ENCODE peak calls at places on chromosomes 6 and 20, in four cellular contexts. Q is A549; X is cardiac muscle cell; S is CD4-positive, alpha-beta T cell. G is an unnamed sample.

GRCh38 chr20:62424249-62425109 is 2.9 kb downstream of the RBBP8NL start:
- DNase-seq in Q (no peak), S (no peak), X (no peak), G (no peak)

GRCh38 chr6:50699086-50699886 is 14.0 kb upstream of the TFAP2D start:
- DNase-seq in X (peak; percentile 66), Q (no peak), S (no peak), G (no peak)

GRCh38 chr6:142087950-142088857 is 44.5 kb upstream of the GJE1 start:
- DNase-seq in Q (no peak), S (no peak), X (no peak), G (no peak)

GRCh38 chr6:51569594-51569993 is 517.8 kb downstream of the PKHD1 start:
- DNase-seq in X (no peak), S (no peak), Q (no peak), G (no peak)

GRCh38 chr6:93420163-93420806 is 926 bp upstream of the EPHA7 start:
- DNase-seq in X (peak; percentile 13), Q (no peak), S (no peak), G (no peak)

GRCh38 chr6:143579703-143580102 is 68.2 kb upstream of the FUCA2 start:
- DNase-seq in Q (no peak), X (no peak), S (no peak), G (no peak)

GRCh38 chr6:46013639-46014038 is 2.0 kb downstream of the CLIC5 start:
- DNase-seq in X (no peak), Q (no peak), S (no peak), G (no peak)

GRCh38 chr20:38200646-38201045 is 35.6 kb upstream of the TGM2 start:
- DNase-seq in S (no peak), Q (no peak), X (no peak), G (no peak)

GRCh38 chr6:169291639-169292339 is 38.1 kb upstream of the THBS2 start:
- DNase-seq in Q (peak; percentile 32), X (no peak), S (no peak), G (no peak)

GRCh38 chr6:45590751-45591184 is 213.0 kb upstream of the SUPT3H start:
- DNase-seq in Q (no peak), X (no peak), S (no peak), G (no peak)

GRCh38 chr6:5151955-5152401 is 66.8 kb downstream of the PPP1R3G start:
- DNase-seq in X (no peak), Q (no peak), S (no peak), G (no peak)

GRCh38 chr20:44616604-44616964 is 34.2 kb downstream of the PKIG start:
- DNase-seq in X (no peak), S (no peak), Q (no peak), G (no peak)

GRCh38 chr6:29723666-29724588 is 693 bp downstream of the HLA-F start:
- DNase-seq in Q (no peak), S (peak; percentile 67), X (peak; percentile 19), G (peak; percentile 32)

GRCh38 chr6:32194825-32195651 is 2.6 kb upstream of the GPSM3 start:
- DNase-seq in X (peak; percentile 38), S (no peak), Q (peak; percentile 44), G (no peak)

GRCh38 chr20:24694727-24695528 is 225.5 kb downstream of the SYNDIG1 start:
- DNase-seq in X (no peak), S (no peak), Q (no peak), G (no peak)

GRCh38 chr6:22892452-22892851 is 323.1 kb downstream of the HDGFL1 start:
- DNase-seq in S (no peak), Q (peak; percentile 25), X (no peak), G (no peak)

GRCh38 chr6:45920819-45921511 is 94.7 kb downstream of the CLIC5 start:
- DNase-seq in X (no peak), S (no peak), Q (no peak), G (no peak)

GRCh38 chr20:10007747-10008146 is 27.0 kb upstream of the ANKEF1 start:
- DNase-seq in X (no peak), S (no peak), Q (no peak), G (no peak)

GRCh38 chr6:136643850-136644596 is 93.8 kb upstream of the MAP7 start:
- DNase-seq in X (peak; percentile 95), Q (peak; percentile 26), S (peak; percentile 73), G (peak; percentile 19)

GRCh38 chr6:136641166-136641565 is 90.9 kb upstream of the MAP7 start:
- DNase-seq in S (no peak), Q (no peak), X (no peak), G (no peak)

GRCh38 chr6:136641873-136642465 is 91.7 kb upstream of the MAP7 start:
- DNase-seq in S (no peak), X (no peak), Q (no peak), G (no peak)

GRCh38 chr6:136639671-136640070 is 89.4 kb upstream of the MAP7 start:
- DNase-seq in S (no peak), Q (no peak), X (no peak), G (no peak)

GRCh38 chr6:136640132-136640915 is 90.1 kb upstream of the MAP7 start:
- DNase-seq in X (no peak), Q (no peak), S (no peak), G (no peak)
- H3K27ac ChIP-seq in X (no peak overlapping the region), Q (no peak overlapping the region), S (no peak overlapping the region), G (no peak overlapping the region)

GRCh38 chr6:109297719-109298118 is 84.5 kb downstream of the CD164 start:
- DNase-seq in X (no peak), Q (no peak), S (no peak), G (no peak)
- H3K27ac ChIP-seq in X (peak overlapping the region; percentile 95), Q (no peak overlapping the region), S (no peak overlapping the region), G (no peak overlapping the region)

DNA sequence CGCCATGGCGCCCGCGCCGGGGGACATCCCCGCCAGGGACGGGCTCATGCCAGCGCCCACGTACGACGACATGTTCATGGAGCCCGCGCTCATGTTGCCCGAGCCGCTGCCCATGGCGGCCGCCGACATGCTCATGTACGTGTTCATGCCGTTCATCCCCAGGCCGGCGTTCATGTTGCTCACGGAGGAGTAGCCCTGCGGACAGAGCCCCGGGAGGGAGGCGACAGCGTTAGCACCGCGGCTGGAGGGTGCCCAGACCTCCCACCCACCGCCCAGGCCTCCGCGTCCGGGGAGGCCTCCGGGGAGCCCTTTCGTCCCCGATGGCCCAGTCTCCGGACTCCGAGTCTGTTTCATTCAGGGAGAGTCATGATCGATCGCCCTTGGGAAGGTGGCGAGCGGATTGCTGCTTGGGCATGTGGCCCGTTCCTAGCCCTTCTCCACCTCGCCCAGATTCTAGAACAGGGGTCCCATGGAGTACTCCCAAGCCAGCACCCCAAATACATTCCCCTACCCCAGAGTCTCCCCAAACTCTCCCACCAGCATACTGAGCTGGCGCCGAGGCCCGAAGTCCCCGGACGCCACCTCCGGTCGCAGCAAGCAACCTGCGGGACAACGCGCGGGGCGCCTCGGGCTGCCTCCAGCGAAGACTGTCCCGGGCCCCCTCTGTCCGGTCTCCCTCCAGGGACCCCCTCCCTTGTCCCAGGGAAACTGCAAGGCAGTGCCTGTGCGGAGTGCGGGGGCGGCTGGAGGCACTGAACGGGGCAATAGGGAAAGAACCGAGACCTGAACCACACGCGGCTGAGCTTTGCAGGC is 1.2 kb downstream of the FOXA2 start:
- DNase-seq in Q (peak; percentile 40), X (peak; percentile 20), S (no peak), G (no peak)
- H3K27ac ChIP-seq in Q (peak overlapping the region; percentile 96), X (no peak overlapping the region), S (no peak overlapping the region), G (no peak overlapping the region)

GRCh38 chr6:158472453-158472852 is 87.4 kb upstream of the TMEM181 start:
- DNase-seq in X (no peak), S (no peak), Q (no peak), G (no peak)
- H3K27ac ChIP-seq in X (no peak overlapping the region), S (no peak overlapping the region), Q (no peak overlapping the region), G (no peak overlapping the region)

GRCh38 chr6:13190391-13190790 is 137.9 kb downstream of the TBC1D7 start:
- DNase-seq in S (no peak), X (no peak), Q (no peak), G (no peak)
- H3K27ac ChIP-seq in S (no peak overlapping the region), X (no peak overlapping the region), Q (no peak overlapping the region), G (no peak overlapping the region)

DNA sequence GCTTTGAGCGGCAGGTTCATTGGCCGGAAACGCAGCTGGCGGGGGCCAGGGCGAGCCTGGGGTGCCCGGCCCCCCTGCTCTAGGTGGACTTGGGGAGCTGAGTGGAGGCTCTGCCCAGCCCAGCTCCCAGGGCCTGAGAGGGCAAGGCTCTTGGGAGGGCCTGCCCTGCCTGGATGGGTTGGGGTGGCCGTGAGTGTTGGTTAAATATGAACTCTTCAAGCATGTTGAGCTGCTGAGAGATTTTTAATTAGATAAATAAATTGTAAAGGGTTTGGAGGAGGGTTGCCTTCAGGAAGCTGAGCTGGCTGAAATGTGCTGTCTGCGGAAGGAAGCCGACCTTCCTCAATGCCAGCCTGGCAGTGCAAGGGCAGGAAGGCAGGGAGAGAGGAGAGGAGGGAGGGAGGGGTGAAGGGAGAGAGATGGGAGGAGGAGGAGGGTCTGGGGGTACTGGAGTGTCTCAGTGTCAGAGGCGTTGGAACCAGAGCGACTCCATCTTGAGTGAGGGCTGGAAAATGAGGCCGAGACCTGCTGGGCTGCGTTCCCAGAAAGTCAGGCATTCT is 39.4 kb upstream of the PMEPA1 start:
- DNase-seq in Q (no peak), S (no peak), X (no peak), G (no peak)
- H3K27ac ChIP-seq in Q (peak overlapping the region; percentile 98), S (no peak overlapping the region), X (no peak overlapping the region), G (peak overlapping the region; percentile 26)

GRCh38 chr6:52576392-52577021 is 353 bp downstream of the TRAM2 start:
- DNase-seq in S (peak; percentile 37), Q (peak; percentile 67), X (no peak), G (no peak)
- H3K27ac ChIP-seq in S (peak overlapping the region; percentile 39), Q (peak overlapping the region; percentile 100), X (no peak overlapping the region), G (peak overlapping the region; percentile 17)

DNA sequence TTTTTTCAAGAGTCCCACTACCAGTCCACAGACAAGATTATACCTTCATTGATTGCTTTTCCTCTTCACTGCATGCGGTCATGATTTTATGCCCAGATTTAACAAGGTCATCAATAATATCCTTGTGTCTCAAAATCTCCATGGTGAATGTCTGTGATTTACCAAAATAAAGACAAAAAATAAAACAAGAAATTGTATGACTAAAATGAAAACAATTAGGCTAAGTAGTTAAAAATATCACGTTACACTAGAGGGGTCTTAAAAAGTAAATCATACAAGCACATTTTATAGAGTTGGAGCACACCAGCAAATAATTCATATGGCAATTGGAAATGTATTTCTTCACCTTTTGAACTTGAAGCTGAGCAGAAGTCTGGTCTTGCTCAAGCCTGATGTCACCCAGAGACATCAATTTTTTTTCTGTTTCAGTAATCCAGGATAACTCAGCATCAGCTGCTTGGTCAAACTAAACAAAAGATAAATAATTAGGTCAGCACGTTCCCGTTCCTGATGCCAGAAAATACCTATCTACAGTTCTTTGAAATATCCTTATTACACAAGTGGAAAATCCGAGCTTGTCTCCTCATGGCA is 125.4 kb downstream of the DST start:
- DNase-seq in S (no peak), Q (no peak), X (no peak), G (no peak)
- H3K27ac ChIP-seq in S (no peak overlapping the region), Q (no peak overlapping the region), X (no peak overlapping the region), G (no peak overlapping the region)